ENCODE peak calls at places on chromosomes 5 and 9, in four cellular contexts. V is CD4-positive, alpha-beta T cell; H is type B pancreatic cell; B is activated CD4-positive, alpha-beta memory T cell treated with anti-CD3 and anti-CD28 coated beads, Interleukin-2, amount 10 ng/mL, durations not matched to agents 7 days and 5 days. I is an unnamed sample.
A peak's percentile ranks its signal among the peaks of the same experiment; 100 is the strongest.

GRCh38 chr5:169303119-169303515 is 2.2 kb upstream of the SLIT3 start:
- DNase-seq in V (no peak), H (no peak), B (no peak), I (no peak)

GRCh38 chr9:69472101-69472625 is 147.1 kb downstream of the ENTREP1 start:
- DNase-seq in V (no peak), H (no peak), B (no peak), I (no peak)

GRCh38 chr5:77855369-77855768 is 79.2 kb upstream of the TBCA start:
- DNase-seq in V (no peak), H (no peak), B (no peak), I (no peak)

GRCh38 chr5:105101597-105101996 is 1539.0 kb upstream of the NUDT12 start:
- DNase-seq in V (no peak), H (no peak), B (no peak), I (no peak)

GRCh38 chr9:105093685-105094084 is 150.8 kb upstream of the SLC44A1 start:
- DNase-seq in V (no peak), H (no peak), B (no peak), I (no peak)

GRCh38 chr9:114448706-114449105 is 56.6 kb downstream of the WHRN start:
- DNase-seq in V (no peak), H (no peak), B (no peak), I (no peak)

GRCh38 chr5:43034591-43034968 is 5.5 kb downstream of the ANXA2R start:
- DNase-seq in V (no peak), H (no peak), B (no peak), I (peak; percentile 16)

GRCh38 chr5:177302354-177303110 is 987 bp downstream of the RAB24 start:
- DNase-seq in V (no peak), H (no peak), B (no peak), I (peak; percentile 47)

GRCh38 chr9:4894076-4894475 is 91.0 kb upstream of the JAK2 start:
- DNase-seq in V (no peak), H (no peak), B (no peak), I (no peak)

GRCh38 chr5:60024104-60024503 is 130.6 kb upstream of the PDE4D start:
- DNase-seq in V (no peak), H (no peak), B (no peak), I (no peak)

GRCh38 chr9:133485531-133486260 is 6.8 kb upstream of the SLC2A6 start:
- DNase-seq in V (no peak), H (no peak), B (no peak), I (peak; percentile 20)

GRCh38 chr5:142499591-142500384 is 175.0 kb upstream of the SPRY4 start:
- DNase-seq in V (no peak), H (no peak), B (no peak), I (no peak)

GRCh38 chr5:10691826-10692785 is 68.9 kb downstream of the DAP start:
- DNase-seq in V (no peak), H (no peak), B (no peak), I (no peak)

GRCh38 chr5:35094966-35095365 is 47.2 kb upstream of the AGXT2 start:
- DNase-seq in V (no peak), H (no peak), B (no peak), I (no peak)

GRCh38 chr5:127801751-127802476 is 98.7 kb downstream of the CCDC192 start:
- DNase-seq in V (no peak), H (no peak), B (no peak), I (no peak)

GRCh38 chr5:88092358-88092757 is 176.3 kb downstream of the TMEM161B start:
- DNase-seq in V (no peak), H (no peak), B (no peak), I (no peak)

GRCh38 chr9:132168347-132168746 is 6.5 kb downstream of the NTNG2 start:
- DNase-seq in V (no peak), H (no peak), B (no peak), I (peak; percentile 91)

GRCh38 chr9:125747765-125748510 is 765 bp downstream of the PBX3 start:
- DNase-seq in V (peak; percentile 5), H (peak; percentile 75), B (peak; percentile 38), I (peak; percentile 47)

GRCh38 chr9:91720746-91721705 is 229.0 kb downstream of the ROR2 start:
- DNase-seq in V (no peak), H (no peak), B (no peak), I (no peak)

GRCh38 chr9:126621919-126622735 is 8.4 kb downstream of the LMX1B start:
- DNase-seq in V (no peak), H (no peak), B (no peak), I (no peak)

GRCh38 chr5:134143431-134143830 is 28.9 kb downstream of the TCF7 start:
- DNase-seq in V (no peak), H (peak; percentile 40), B (no peak), I (no peak)

GRCh38 chr5:6504677-6505414 is 56.2 kb downstream of the UBE2QL1 start:
- DNase-seq in V (no peak), H (no peak), B (no peak), I (peak; percentile 64)

GRCh38 chr5:32047056-32047455 is 127.1 kb downstream of the GOLPH3 start:
- DNase-seq in V (no peak), H (no peak), B (no peak), I (no peak)

GRCh38 chr5:1184481-1184880 is 16.9 kb upstream of the SLC6A19 start:
- DNase-seq in V (no peak), H (no peak), B (no peak), I (peak; percentile 4)

GRCh38 chr9:93088656-93089015 is 7.4 kb upstream of the CARD19 start:
- DNase-seq in V (no peak), H (no peak), B (no peak), I (no peak)

GRCh38 chr5:3954189-3954588 is 358.6 kb downstream of the IRX1 start:
- DNase-seq in V (no peak), H (no peak), B (no peak), I (no peak)

GRCh38 chr5:179343902-179344300 is 1.4 kb downstream of the ADAMTS2 start:
- DNase-seq in V (no peak), H (peak; percentile 79), B (no peak), I (peak; percentile 64)

GRCh38 chr5:132836852-132837251 is 6.4 kb upstream of the SHROOM1 start:
- DNase-seq in V (no peak), H (no peak), B (no peak), I (no peak)

GRCh38 chr9:33049680-33050361 is 24.7 kb downstream of the DNAJA1 start:
- DNase-seq in V (no peak), H (no peak), B (no peak), I (no peak)

GRCh38 chr5:97929383-97929782 is 746.3 kb upstream of the RIOK2 start:
- DNase-seq in V (no peak), H (no peak), B (no peak), I (no peak)